ENCODE peak calls at places on chromosomes 1 and 21, in seven cellular contexts. X is GM23248, O is PC-9, F is MM.1S, S is PC-3, Z is GM23338, R is Karpas-422. K is an unnamed sample.

GRCh38 chr1:19814681-19815503 is at the start of gene RNF186:
- DNase-seq in X (no peak), O (no peak), F (peak; percentile 48), S (peak; percentile 18), Z (no peak), R (no peak), K (peak; percentile 11)

GRCh38 chr1:109768700-109769325 is 5.1 kb upstream of the EPS8L3 start:
- DNase-seq in X (no peak), O (no peak), F (no peak), S (no peak), Z (no peak), R (no peak), K (no peak)

GRCh38 chr1:89821322-89822108 is 683 bp downstream of the LRRC8D start:
- DNase-seq in X (peak; percentile 68), O (peak; percentile 55), F (peak; percentile 79), S (peak; percentile 29), Z (peak; percentile 84), R (peak; percentile 90), K (peak; percentile 93)

GRCh38 chr21:30408782-30409494 is 13.1 kb downstream of the KRTAP13-1 start:
- DNase-seq in X (peak; percentile 49), O (peak; percentile 49), F (peak; percentile 68), S (peak; percentile 93), Z (peak; percentile 96), R (peak; percentile 75), K (no peak)

GRCh38 chr1:116538527-116538926 is 32.3 kb downstream of the CD58 start:
- DNase-seq in X (peak; percentile 73), O (no peak), F (no peak), S (peak; percentile 78), Z (no peak), R (no peak), K (no peak)

GRCh38 chr1:170707959-170708666 is 44.2 kb downstream of the PRRX1 start:
- DNase-seq in X (peak; percentile 96), O (peak; percentile 17), F (no peak), S (peak; percentile 89), Z (no peak), R (no peak), K (no peak)

GRCh38 chr1:44237721-44238457 is 24.6 kb downstream of the DMAP1 start:
- DNase-seq in X (peak; percentile 23), O (no peak), F (no peak), S (no peak), Z (peak; percentile 93), R (peak; percentile 78), K (peak; percentile 45)

GRCh38 chr21:36773111-36773510 is 74.2 kb downstream of the SIM2 start:
- DNase-seq in X (peak; percentile 76), O (peak; percentile 82), F (no peak), S (peak; percentile 82), Z (no peak), R (no peak), K (no peak)

GRCh38 chr1:20366766-20367602 is 76.3 kb downstream of the VWA5B1 start:
- DNase-seq in X (peak; percentile 77), O (no peak), F (no peak), S (peak; percentile 78), Z (peak; percentile 92), R (peak; percentile 48), K (peak; percentile 35)

GRCh38 chr1:18012686-18013085 is 94.9 kb upstream of the IGSF21 start:
- DNase-seq in X (no peak), O (no peak), F (no peak), S (no peak), Z (peak; percentile 9), R (no peak), K (no peak)

DNA sequence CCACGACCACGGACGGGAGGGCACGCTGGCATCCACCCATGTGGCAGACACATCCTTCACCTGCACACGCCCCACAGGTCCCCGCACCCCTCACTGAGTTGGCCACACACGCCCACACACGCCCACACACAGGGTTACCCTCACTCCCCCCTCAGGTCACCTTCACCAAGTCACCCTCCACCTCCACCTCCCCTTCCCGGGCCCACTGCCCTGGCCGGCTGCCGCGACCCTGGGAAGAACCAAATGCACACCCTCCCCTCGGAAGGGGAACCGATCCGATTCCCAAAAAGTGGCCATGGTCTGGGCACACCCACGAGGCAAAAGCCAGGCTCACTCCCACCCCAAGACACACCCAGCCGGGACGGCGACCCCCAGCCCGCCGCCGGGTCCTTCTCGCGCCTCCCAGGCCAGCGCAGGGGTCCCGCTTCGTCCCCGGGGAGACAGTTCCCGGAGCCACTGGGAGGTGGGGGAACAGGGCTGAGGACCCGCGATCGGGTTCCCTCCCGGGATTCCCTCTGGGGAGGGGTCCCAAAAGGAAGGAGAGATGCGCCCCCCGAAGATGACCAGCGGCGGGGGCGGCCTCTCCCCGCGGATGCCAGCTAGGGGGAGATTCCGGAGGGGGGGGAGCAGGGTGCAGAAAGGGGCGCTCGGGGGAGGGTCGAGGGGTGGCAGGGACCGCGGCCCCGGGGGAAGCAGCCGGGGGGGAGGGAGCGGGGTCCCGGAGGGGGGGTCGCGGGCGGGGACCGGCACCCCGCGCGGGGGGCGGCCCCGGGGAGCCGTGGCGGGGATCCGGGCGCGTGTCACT is 715 bp downstream of the SDC3 start:
- DNase-seq in X (no peak), O (no peak), F (no peak), S (no peak), Z (no peak), R (no peak), K (no peak)
- H3K4me3 ChIP-seq in X (peak overlapping the region; percentile 81), O (peak overlapping the region; percentile 26), F (no peak overlapping the region), S (peak overlapping the region; percentile 70), Z (peak overlapping the region; percentile 76), R (no peak overlapping the region), K (no peak overlapping the region)

DNA sequence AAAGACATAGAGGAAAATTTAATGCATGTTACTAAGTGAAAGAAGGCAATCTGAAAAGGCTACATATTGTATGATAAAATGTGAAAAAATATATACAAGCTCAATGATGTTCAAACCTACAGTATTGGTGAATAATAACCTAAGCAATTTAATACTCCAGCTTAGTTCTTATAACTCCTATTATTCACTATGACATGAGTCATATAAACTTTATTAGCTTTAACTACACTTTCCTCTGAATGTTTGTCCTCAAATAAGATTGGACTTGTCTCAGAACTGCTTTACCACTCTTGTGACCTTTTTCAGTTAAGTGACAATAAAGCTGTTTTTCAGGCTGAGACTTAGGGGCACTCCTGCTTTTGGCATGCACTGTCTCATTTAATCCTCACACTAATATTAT is 50.9 kb downstream of the CNST start:
- DNase-seq in X (peak; percentile 30), O (no peak), F (no peak), S (peak; percentile 64), Z (no peak), R (no peak), K (no peak)
- H3K4me2 ChIP-seq in X (peak overlapping the region; percentile 21), O (no peak overlapping the region), F (no peak overlapping the region), S (peak overlapping the region; percentile 24), Z (no peak overlapping the region), R (no peak overlapping the region), K (no peak overlapping the region)

DNA sequence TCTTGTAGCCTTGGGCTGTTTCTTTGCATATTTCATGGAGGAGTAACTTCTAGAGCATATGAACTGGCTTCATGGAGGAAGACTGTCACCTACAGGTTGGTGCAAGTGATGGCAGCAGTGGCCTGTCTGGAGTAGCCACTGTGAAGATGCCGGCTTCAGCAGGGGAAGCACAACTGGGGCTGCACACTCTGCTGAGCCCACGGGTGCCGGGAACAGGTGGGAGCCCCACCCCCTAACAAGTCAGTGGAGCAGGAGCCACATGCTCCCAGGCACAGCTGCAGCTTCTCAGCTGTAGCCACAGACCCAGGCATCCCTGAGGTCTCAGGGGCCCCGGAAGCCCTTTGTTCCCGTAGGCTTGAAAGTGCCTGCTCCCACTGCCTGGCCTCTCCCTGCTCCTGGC is 43.2 kb upstream of the C1orf185 start:
- DNase-seq in X (peak; percentile 46), O (no peak), F (no peak), S (peak; percentile 56), Z (peak; percentile 27), R (peak; percentile 84), K (peak; percentile 33)
- H3K9me2 ChIP-seq in X (no peaks in the 10 kb centered on the region), O (no peaks in the 10 kb centered on the region), F (no peaks in the 10 kb centered on the region), S (no peaks in the 10 kb centered on the region), Z (no peaks in the 10 kb centered on the region), R (no peaks in the 10 kb centered on the region), K (no peaks in the 10 kb centered on the region)

DNA sequence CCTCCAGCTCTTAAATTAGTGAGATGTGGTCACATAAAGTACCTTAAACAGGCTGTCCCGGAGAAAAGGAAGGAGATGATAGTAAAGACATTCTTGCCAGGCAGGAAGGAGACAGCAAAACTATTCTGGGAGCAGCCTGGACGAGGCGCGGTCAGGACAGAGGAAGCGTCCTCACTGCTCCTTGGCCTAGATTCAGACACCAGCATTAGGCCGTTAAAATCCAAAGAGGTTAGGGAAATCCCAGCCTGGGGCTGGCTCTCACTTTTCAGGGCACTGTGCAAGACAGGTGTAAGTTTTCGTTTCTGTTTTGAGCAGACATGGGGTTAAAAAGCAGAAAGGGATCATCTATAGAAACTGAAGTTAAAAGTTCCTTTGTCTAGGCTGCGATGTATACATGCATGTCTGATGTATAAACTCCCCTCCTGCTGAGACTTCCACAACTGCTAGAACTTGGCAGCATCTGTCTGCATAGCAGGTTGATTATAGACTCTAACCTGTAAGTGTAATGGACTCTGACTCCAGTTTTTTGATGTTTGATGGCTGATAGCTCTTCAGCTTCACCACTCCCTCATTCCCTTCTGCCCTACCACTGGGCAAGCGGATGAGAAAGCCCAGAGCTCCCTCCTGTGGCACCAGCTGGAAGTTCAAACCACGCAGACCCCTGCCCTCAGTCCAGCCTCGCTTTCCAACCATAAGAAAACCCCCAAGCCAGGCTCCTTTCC is 21.5 kb downstream of the STPG1 start:
- DNase-seq in X (peak; percentile 74), O (peak; percentile 50), F (peak; percentile 89), S (peak; percentile 79), Z (peak; percentile 93), R (peak; percentile 92), K (peak; percentile 89)
- H3K4me3 ChIP-seq in X (peak overlapping the region; percentile 58), O (no peak overlapping the region), F (peak overlapping the region; percentile 56), S (peak overlapping the region; percentile 60), Z (no peak overlapping the region), R (peak overlapping the region; percentile 55), K (peak overlapping the region; percentile 58)

DNA sequence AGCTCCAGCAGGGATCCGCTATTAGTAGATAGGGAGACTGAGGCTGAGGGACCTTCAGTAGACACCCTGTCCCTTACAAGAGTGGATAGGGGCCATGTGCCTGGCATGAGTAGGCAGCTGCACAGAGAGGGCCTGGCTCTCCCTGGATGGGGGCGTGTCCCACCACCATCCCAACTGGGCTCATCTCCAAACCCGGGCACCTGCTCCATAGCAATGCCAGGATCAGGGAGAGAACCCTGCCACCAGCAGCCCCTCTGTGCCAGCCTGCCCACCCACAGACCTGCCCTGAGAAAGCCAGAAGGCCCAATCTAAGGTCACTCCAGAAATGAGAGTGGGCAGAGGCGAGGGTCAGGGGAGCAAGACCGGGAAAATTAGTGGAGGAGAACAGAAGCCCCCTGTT is 121.3 kb downstream of the GRIK3 start:
- DNase-seq in X (no peak), O (no peak), F (no peak), S (no peak), Z (no peak), R (no peak), K (no peak)
- H3K4me2 ChIP-seq in X (no peak overlapping the region), O (no peak overlapping the region), F (no peak overlapping the region), S (no peak overlapping the region), Z (no peak overlapping the region), R (no peak overlapping the region), K (no peak overlapping the region)

DNA sequence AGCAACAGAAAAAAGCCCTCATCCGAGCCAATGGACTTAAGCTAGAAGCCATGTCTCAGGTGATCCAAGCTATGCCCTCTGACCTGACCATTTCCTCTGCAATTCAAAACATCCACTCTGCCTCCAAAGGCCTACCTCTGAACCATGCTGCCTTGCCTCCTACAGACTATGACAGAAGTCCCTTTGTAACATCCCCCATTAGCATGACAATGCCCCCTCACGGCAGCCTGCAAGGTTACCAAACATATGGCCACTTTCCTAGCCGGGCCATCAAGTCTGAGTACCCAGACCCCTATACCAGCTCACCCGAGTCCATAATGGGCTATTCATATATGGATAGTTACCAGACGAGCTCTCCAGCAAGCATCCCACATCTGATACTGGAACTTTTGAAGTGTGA is 20.7 kb downstream of the NR5A2 start:
- DNase-seq in X (no peak), O (no peak), F (no peak), S (no peak), Z (peak; percentile 98), R (no peak), K (no peak)
- H3K9me2 ChIP-seq in X (no peaks in the 10 kb centered on the region), O (no peaks in the 10 kb centered on the region), F (no peaks in the 10 kb centered on the region), S (peaks cover 3% of the 10 kb centered on the region), Z (no peaks in the 10 kb centered on the region), R (no peaks in the 10 kb centered on the region), K (no peaks in the 10 kb centered on the region)

K was measured in OCI-LY7.